ENCODE peak calls at places on chromosomes 13 and 19, in four cellular contexts. V, G, I and X are unnamed samples.

GRCh38 chr13:19818223-19818842 is 35.6 kb upstream of the PSPC1 start:
- DNase-seq in G (no peak), I (peak), V (no peak), X (peak)

GRCh38 chr13:94416454-94417080 is 62.9 kb downstream of the DCT start:
- DNase-seq in G (no peak), I (no peak), V (peak), X (no peak)

GRCh38 chr13:44810067-44810840 is 179.0 kb downstream of the NUFIP1 start:
- DNase-seq in V (peak), I (no peak), G (no peak), X (no peak)

GRCh38 chr19:3125900-3126524 is 9.8 kb upstream of the GNA15 start:
- DNase-seq in G (no peak), I (peak), V (peak), X (peak)

GRCh38 chr19:16258440-16258903 is 60.8 kb downstream of the AP1M1 start:
- DNase-seq in G (no peak), V (no peak), I (no peak), X (no peak)

GRCh38 chr13:99836291-99836690 is 135.3 kb downstream of the ZIC5 start:
- DNase-seq in V (no peak), G (no peak), I (no peak), X (no peak)

GRCh38 chr19:51627491-51628138 is 2.6 kb downstream of the SIGLEC5 start:
- DNase-seq in V (no peak), G (no peak), I (no peak), X (no peak)

GRCh38 chr13:26965976-26966375 is 205.4 kb upstream of the GPR12 start:
- DNase-seq in V (no peak), G (no peak), I (no peak), X (no peak)

GRCh38 chr19:41350735-41351338 is 2.9 kb downstream of the TGFB1 start:
- DNase-seq in G (no peak), I (no peak), V (no peak), X (no peak)

GRCh38 chr19:1254081-1254527 is 5.7 kb downstream of the MIDN start:
- DNase-seq in V (no peak), G (no peak), I (no peak), X (no peak)

GRCh38 chr13:87398047-87398446 is 273.1 kb upstream of the SLITRK5 start:
- DNase-seq in I (no peak), V (no peak), G (no peak), X (no peak)

GRCh38 chr13:105050696-105051095 is 1484.8 kb downstream of the EFNB2 start:
- DNase-seq in G (no peak), I (no peak), V (no peak), X (no peak)

GRCh38 chr19:50046649-50047503 is 21.1 kb downstream of the ZNF473 start:
- DNase-seq in I (peak), G (no peak), V (no peak), X (peak)

GRCh38 chr13:95553271-95553588 is 710 bp downstream of the CLDN10 start:
- DNase-seq in V (no peak), G (no peak), I (no peak), X (no peak)

GRCh38 chr13:49240017-49240416 is 7.7 kb upstream of the CDADC1 start:
- DNase-seq in I (peak), V (no peak), G (peak), X (peak)

GRCh38 chr13:43036386-43037220 is 13.2 kb downstream of the DNAJC15 start:
- DNase-seq in I (no peak), G (no peak), V (no peak), X (no peak)

GRCh38 chr19:30552593-30552992 is 180.4 kb downstream of the ZNF536 start:
- DNase-seq in G (no peak), I (no peak), V (no peak), X (no peak)

GRCh38 chr19:12815088-12815487 is 8.7 kb downstream of the RNASEH2A start:
- DNase-seq in G (no peak), I (no peak), V (no peak), X (no peak)